ENCODE peak calls at places on chromosomes 12 and 14, in ten cellular contexts. N is H9, L is mammary epithelial cell, G is right lobe of liver, T is left ventricle myocardium inferior, B is HCT116, D is heart right ventricle, C is lower lobe of right lung, H is right cardiac atrium, F is A549. O is an unnamed sample.

GRCh38 chr14:28294834-28295440 is 471.6 kb upstream of the FOXG1 start:
- DNase-seq in N (no peak), L (peak; percentile 52), G (no peak), T (no peak), B (no peak), D (no peak), C (no peak), H (no peak), F (no peak), O (no peak)

GRCh38 chr12:104906695-104907094 is 51.4 kb downstream of the SLC41A2 start:
- DNase-seq in N (no peak), L (no peak), G (no peak), T (no peak), B (no peak), D (no peak), C (no peak), H (no peak), F (no peak), O (no peak)

GRCh38 chr12:4535092-4535491 is 3.6 kb upstream of the RAD51AP1 start:
- DNase-seq in N (no peak), L (no peak), G (no peak), T (no peak), B (no peak), D (no peak), C (no peak), H (no peak), F (no peak), O (no peak)

GRCh38 chr14:91138511-91139359 is 24.9 kb downstream of the DGLUCY start:
- DNase-seq in N (peak; percentile 41), L (peak; percentile 20), G (no peak), T (no peak), B (no peak), D (no peak), C (no peak), H (no peak), F (peak; percentile 28), O (no peak)

GRCh38 chr12:52870361-52871290 is 21.8 kb upstream of the KRT78 start:
- DNase-seq in N (peak; percentile 88), L (peak; percentile 52), G (no peak), T (peak; percentile 55), B (no peak), D (peak; percentile 69), C (peak; percentile 73), H (peak; percentile 58), F (peak; percentile 86), O (peak; percentile 51)

GRCh38 chr14:23415821-23416480 is 7.9 kb upstream of the MYH6 start:
- DNase-seq in N (no peak), L (no peak), G (no peak), T (no peak), B (no peak), D (no peak), C (no peak), H (no peak), F (no peak), O (no peak)

GRCh38 chr12:21710944-21711343 is 53.3 kb upstream of the LDHB start:
- DNase-seq in N (no peak), L (no peak), G (no peak), T (no peak), B (no peak), D (no peak), C (no peak), H (no peak), F (no peak), O (no peak)

GRCh38 chr14:99733221-99733550 is 49.1 kb downstream of the CYP46A1 start:
- DNase-seq in N (peak; percentile 26), L (no peak), G (peak; percentile 23), T (no peak), B (no peak), D (no peak), C (no peak), H (no peak), F (no peak), O (no peak)

GRCh38 chr14:68734231-68734732 is 58.6 kb downstream of the ZFP36L1 start:
- DNase-seq in N (no peak), L (peak; percentile 21), G (no peak), T (no peak), B (no peak), D (no peak), C (no peak), H (no peak), F (no peak), O (no peak)

GRCh38 chr12:20101046-20101445 is 267.3 kb upstream of the PDE3A start:
- DNase-seq in N (no peak), L (no peak), G (no peak), T (peak; percentile 55), B (no peak), D (peak; percentile 25), C (no peak), H (peak; percentile 44), F (no peak), O (no peak)

GRCh38 chr12:62127516-62127915 is 132.7 kb upstream of the USP15 start:
- DNase-seq in N (no peak), L (peak; percentile 21), G (no peak), T (no peak), B (no peak), D (no peak), C (no peak), H (no peak), F (no peak), O (no peak)

GRCh38 chr12:102824218-102824835 is 92.7 kb downstream of the PAH start:
- DNase-seq in N (peak; percentile 93), L (peak; percentile 20), G (peak; percentile 73), T (peak; percentile 22), B (no peak), D (peak; percentile 26), C (peak; percentile 47), H (peak; percentile 44), F (peak; percentile 27), O (peak; percentile 56)

GRCh38 chr14:68397371-68397779 is 395.5 kb downstream of the ZFP36L1 start:
- DNase-seq in N (no peak), L (no peak), G (peak; percentile 70), T (peak; percentile 51), B (no peak), D (peak; percentile 35), C (peak; percentile 89), H (peak; percentile 65), F (no peak), O (peak; percentile 84)

GRCh38 chr14:101202627-101203404 is 299.3 kb upstream of the RTL1 start:
- DNase-seq in N (peak; percentile 15), L (no peak), G (no peak), T (no peak), B (no peak), D (no peak), C (peak; percentile 41), H (no peak), F (no peak), O (no peak)

GRCh38 chr12:50401383-50402155 is 884 bp downstream of the LARP4 start:
- DNase-seq in N (no peak), L (peak; percentile 25), G (no peak), T (no peak), B (no peak), D (no peak), C (no peak), H (no peak), F (no peak), O (peak; percentile 51)

GRCh38 chr12:42483534-42483857 is 106.0 kb downstream of the PRICKLE1 start:
- DNase-seq in N (no peak), L (peak; percentile 42), G (no peak), T (peak; percentile 42), B (no peak), D (peak; percentile 46), C (no peak), H (peak; percentile 57), F (no peak), O (no peak)

GRCh38 chr14:105123266-105123665 is 45.3 kb downstream of the JAG2 start:
- DNase-seq in N (no peak), L (no peak), G (no peak), T (no peak), B (no peak), D (no peak), C (no peak), H (no peak), F (no peak), O (no peak)

DNA sequence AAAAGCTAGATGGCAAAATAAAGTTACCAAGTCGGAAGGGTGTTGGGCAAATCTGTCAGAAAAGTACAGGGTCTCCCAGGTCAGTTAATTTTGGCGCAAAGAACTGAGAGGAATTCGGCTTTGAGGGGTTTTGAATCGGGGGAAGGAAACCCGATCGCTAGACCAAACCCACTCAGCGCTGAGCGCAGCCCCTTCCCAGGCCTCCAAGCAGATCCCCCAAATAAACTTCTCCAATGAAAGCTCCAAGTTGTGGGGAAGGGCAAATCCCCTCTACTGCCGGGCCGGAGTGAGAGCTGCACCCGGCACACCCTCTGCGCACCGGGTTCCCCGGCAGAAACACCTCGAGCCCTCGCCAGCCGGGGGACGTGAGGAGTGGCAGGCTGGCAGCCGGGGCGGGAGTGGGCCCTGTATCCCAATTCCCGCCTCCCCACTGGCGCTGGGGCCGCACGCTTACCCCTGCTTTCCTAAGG is 443 bp downstream of the E2F7 start:
- DNase-seq in N (no peak), L (no peak), G (no peak), T (no peak), B (no peak), D (no peak), C (no peak), H (no peak), F (peak; percentile 58), O (no peak)
- H3K27ac ChIP-seq in N (peak overlapping the region; percentile 16), L (peak overlapping the region; percentile 78), G (no peak overlapping the region), T (no peak overlapping the region), B (peak overlapping the region; percentile 89), D (peak overlapping the region; percentile 17), C (no peak overlapping the region), H (no peak overlapping the region), F (peak overlapping the region; percentile 73), O (no peak overlapping the region)

DNA sequence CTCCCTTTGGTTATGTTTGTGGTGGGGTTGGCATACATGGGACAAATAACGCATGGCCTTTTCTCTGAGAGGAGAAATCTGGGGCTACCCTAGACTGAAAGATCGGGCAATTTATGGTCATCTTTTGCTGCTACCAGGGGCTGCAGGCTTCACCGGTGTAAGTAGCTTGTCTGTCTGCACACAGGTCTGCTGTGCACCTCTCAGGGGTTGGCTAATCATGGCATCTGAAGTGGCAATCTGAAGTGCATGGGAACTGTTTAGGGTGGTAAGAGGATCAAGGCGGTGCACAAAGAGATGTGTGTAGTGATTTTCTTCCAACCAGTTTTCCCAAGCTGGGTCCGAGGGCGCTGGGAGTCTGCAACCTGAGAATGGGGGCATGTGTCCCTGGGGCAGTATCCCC is 141.3 kb downstream of the EMP1 start:
- DNase-seq in N (no peak), L (no peak), G (no peak), T (no peak), B (no peak), D (no peak), C (no peak), H (no peak), F (no peak), O (no peak)
- H3K27ac ChIP-seq in N (no peak overlapping the region), L (no peak overlapping the region), G (no peak overlapping the region), T (no peak overlapping the region), B (no peak overlapping the region), D (no peak overlapping the region), C (no peak overlapping the region), H (no peak overlapping the region), F (no peak overlapping the region), O (no peak overlapping the region)

GRCh38 chr12:2959508-2960431 is 573 bp downstream of the TEAD4 start:
- DNase-seq in N (peak; percentile 56), L (peak; percentile 60), G (peak; percentile 57), T (peak; percentile 34), B (no peak), D (peak; percentile 48), C (peak; percentile 61), H (peak; percentile 75), F (peak; percentile 68), O (peak; percentile 37)
- H3K27ac ChIP-seq in N (no peak overlapping the region), L (peak overlapping the region; percentile 40), G (peak overlapping the region; percentile 37), T (peak overlapping the region; percentile 92), B (peak overlapping the region; percentile 97), D (peak overlapping the region; percentile 91), C (peak overlapping the region; percentile 84), H (peak overlapping the region; percentile 66), F (peak overlapping the region; percentile 98), O (peak overlapping the region; percentile 94)

GRCh38 chr14:73778736-73779135 is 64.6 kb upstream of the PNMA1 start:
- DNase-seq in N (no peak), L (no peak), G (no peak), T (no peak), B (no peak), D (no peak), C (no peak), H (no peak), F (no peak), O (no peak)
- H3K27ac ChIP-seq in N (no peak overlapping the region), L (no peak overlapping the region), G (no peak overlapping the region), T (no peak overlapping the region), B (no peak overlapping the region), D (no peak overlapping the region), C (no peak overlapping the region), H (no peak overlapping the region), F (no peak overlapping the region), O (no peak overlapping the region)